ENCODE peak calls at places on chromosome 3, in four cellular contexts. S is heart left ventricle, M is GM12878, Q is Peyer's patch. H is an unnamed sample.

GRCh38 chr3:126256256-126256655 is 75.9 kb upstream of the ALDH1L1 start:
- DNase-seq in M (no peak), Q (no peak), S (no peak), H (no peak)

GRCh38 chr3:127734754-127735473 is 62.2 kb downstream of the ABTB1 start:
- DNase-seq in S (peak), M (no peak), Q (no peak), H (no peak)

GRCh38 chr3:172153335-172153861 is 114.0 kb downstream of the FNDC3B start:
- DNase-seq in M (no peak), Q (peak), S (peak), H (peak)

GRCh38 chr3:129123314-129124060 is 1.9 kb upstream of the RAB43 start:
- DNase-seq in Q (peak), M (no peak), S (no peak), H (peak)

GRCh38 chr3:177452487-177452886 is 255.2 kb upstream of the TBL1XR1 start:
- DNase-seq in M (no peak), S (no peak), Q (no peak), H (no peak)

GRCh38 chr3:48561045-48561736 is 2.4 kb downstream of the UCN2 start:
- DNase-seq in M (no peak), Q (peak), S (peak), H (peak)

GRCh38 chr3:152969557-152970300 is 134.8 kb downstream of the P2RY1 start:
- DNase-seq in Q (no peak), S (no peak), M (no peak), H (no peak)

GRCh38 chr3:30141927-30142326 is 464.5 kb upstream of the TGFBR2 start:
- DNase-seq in S (no peak), Q (no peak), M (no peak), H (no peak)

GRCh38 chr3:101128786-101129185 is 135.6 kb upstream of the ABI3BP start:
- DNase-seq in M (no peak), S (no peak), Q (no peak), H (no peak)

GRCh38 chr3:160279657-160280056 is 54.4 kb downstream of the C3orf80 start:
- DNase-seq in M (no peak), S (no peak), Q (no peak), H (no peak)

GRCh38 chr3:151421956-151422355 is 37.4 kb upstream of the P2RY12 start:
- DNase-seq in S (no peak), M (no peak), Q (no peak), H (no peak)

GRCh38 chr3:14862661-14863230 is 44.0 kb downstream of the FGD5 start:
- DNase-seq in S (peak), M (no peak), Q (no peak), H (no peak)

GRCh38 chr3:106329505-106329904 is 460.7 kb upstream of the CBLB start:
- DNase-seq in M (no peak), Q (no peak), S (no peak), H (no peak)

GRCh38 chr3:10788451-10788850 is 27.6 kb upstream of the SLC6A11 start:
- DNase-seq in Q (no peak), M (no peak), S (no peak), H (no peak)

GRCh38 chr3:60669636-60670035 is 581.6 kb downstream of the FHIT start:
- DNase-seq in S (no peak), M (no peak), Q (no peak), H (no peak)

GRCh38 chr3:183489455-183490210 is 61.2 kb upstream of the MCF2L2 start:
- DNase-seq in Q (no peak), S (no peak), M (no peak), H (no peak)

DNA sequence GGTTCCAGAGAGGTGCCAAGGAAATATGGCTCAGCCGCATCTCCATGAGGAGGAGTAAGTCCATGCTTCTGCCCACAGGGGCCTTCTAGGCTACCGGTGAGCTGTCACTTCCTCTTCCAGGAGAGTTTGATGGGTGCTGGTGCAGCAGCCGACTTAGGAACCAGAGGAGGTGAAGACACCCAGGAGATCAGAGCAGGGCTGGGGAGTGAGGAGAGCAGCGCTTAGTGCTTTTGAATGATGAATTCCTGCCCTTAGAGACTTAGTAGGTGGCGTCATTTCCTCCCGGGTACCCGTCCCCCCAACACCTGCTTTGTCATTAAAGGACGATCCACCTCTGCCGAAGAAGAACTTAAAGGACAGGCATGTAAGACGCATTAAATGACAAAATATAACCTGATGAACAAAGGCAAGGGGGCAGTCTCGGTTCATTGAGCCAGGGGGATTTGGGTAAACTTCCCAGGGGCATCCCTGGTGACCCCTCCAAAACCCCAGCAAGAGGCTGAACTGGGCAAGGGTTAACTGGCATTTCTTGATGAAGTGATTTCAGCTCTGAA is 67.6 kb downstream of the HES1 start:
- DNase-seq in M (no peak), S (no peak), Q (no peak), H (no peak)
- TF ChIP-seq POLR2A in M (no peak), S (no peak), Q (no peak), H (no peak)

GRCh38 chr3:38028621-38029361 is 651 bp downstream of the PLCD1 start:
- DNase-seq in M (no peak), S (peak), Q (no peak), H (no peak)

GRCh38 chr3:38030126-38031021 is 932 bp upstream of the PLCD1 start:
- DNase-seq in M (no peak), Q (no peak), S (no peak), H (no peak)

GRCh38 chr3:38027466-38028465 is 1.7 kb downstream of the PLCD1 start:
- DNase-seq in Q (no peak), S (no peak), M (no peak), H (no peak)

GRCh38 chr3:38031022-38031994 is 1.9 kb upstream of the PLCD1 start:
- DNase-seq in Q (no peak), S (peak), M (no peak), H (no peak)

DNA sequence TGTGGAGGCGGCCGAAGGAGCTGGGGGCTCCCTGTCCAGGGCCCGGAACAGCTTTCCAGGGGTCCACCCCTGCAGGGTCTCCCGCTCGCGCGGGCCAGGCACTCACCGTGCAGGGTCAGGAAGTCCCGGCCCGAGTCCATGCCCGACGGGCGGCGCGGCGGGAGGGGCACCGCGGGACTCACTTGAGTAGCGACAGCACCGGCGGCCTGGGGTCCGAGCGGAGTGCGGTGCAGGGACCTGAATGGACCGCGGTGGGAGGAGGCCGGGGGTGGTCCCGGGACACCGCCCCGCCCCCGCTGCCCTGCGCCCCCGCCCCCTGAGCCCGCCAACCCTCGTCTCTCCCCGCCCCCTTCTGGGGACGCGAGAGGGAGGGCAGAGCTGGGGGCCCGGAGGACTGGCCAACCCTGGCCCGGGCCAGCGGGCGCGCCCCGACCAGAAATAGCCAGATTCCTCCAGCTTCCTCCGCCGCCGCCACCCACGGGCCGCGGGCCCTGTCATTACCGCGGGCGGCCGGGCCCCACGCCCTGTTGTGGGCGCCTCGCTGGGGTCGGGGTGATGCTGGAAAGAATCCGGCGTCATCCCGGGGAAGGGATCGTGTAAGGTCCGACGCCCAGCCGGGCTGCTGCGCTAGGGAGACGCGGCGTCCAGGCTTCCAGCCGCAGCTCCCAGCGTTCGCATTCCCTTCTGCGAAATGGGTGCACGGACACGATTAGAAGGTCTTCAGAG is at the start of gene PLCD1:
- DNase-seq in S (peak), M (no peak), Q (peak), H (no peak)
- TF ChIP-seq POLR2A in S (no peak), M (no peak), Q (no peak), H (no peak)

GRCh38 chr3:194671511-194671899 is 486 bp downstream of the LSG1 start:
- DNase-seq in Q (no peak), S (no peak), M (no peak), H (peak)

GRCh38 chr3:194672876-194673275 is 885 bp upstream of the LSG1 start:
- DNase-seq in S (no peak), Q (no peak), M (no peak), H (peak)

GRCh38 chr3:194673761-194674160 is 1.8 kb upstream of the LSG1 start:
- DNase-seq in Q (no peak), M (no peak), S (no peak), H (no peak)

GRCh38 chr3:194675081-194675640 is 3.2 kb upstream of the LSG1 start:
- DNase-seq in M (no peak), Q (no peak), S (no peak), H (no peak)

GRCh38 chr3:194671900-194672808 is at the start of gene LSG1:
- DNase-seq in S (peak), Q (peak), M (peak), H (peak)
- TF ChIP-seq POLR2A in S (no peak), Q (peak), M (peak), H (peak)

GRCh38 chr3:53224536-53224935 is 31.3 kb downstream of the TKT start:
- DNase-seq in M (no peak), Q (no peak), S (peak), H (no peak)
- TF ChIP-seq POLR2A in M (no peak), Q (no peak), S (no peak), H (no peak)

DNA sequence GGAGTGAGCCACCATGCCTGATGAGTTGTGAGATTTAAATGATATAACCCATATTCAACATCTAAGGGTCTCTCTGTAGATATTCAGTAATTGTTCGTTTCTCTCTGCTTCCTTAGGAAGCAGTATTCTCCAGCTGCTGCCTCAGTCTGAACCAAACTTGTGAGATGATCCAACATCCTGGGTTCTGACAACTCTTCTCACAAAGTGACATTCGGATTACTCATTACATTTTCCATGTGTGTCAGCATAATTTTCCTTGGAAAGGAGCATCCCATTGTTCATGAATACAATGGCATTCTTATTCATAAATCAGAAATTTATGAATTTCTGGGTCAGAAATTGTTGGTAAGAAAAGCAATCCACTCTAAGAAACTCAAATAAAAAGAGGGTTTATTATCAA is 15.0 kb upstream of the SEC22A start:
- DNase-seq in Q (no peak), M (no peak), S (no peak), H (no peak)
- TF ChIP-seq POLR2A in Q (no peak), M (no peak), S (no peak), H (no peak)

GRCh38 chr3:186569779-186570095 is 783 bp upstream of the DNAJB11 start:
- DNase-seq in M (no peak), S (no peak), Q (no peak), H (no peak)

GRCh38 chr3:186567072-186567921 is at the start of gene TBCCD1:
- DNase-seq in M (peak), S (peak), Q (peak), H (peak)

GRCh38 chr3:186570941-186571643 is 572 bp downstream of the DNAJB11 start:
- DNase-seq in S (no peak), Q (no peak), M (no peak), H (peak)

GRCh38 chr3:186571644-186572013 is 1.1 kb downstream of the DNAJB11 start:
- DNase-seq in S (no peak), M (no peak), Q (no peak), H (no peak)

GRCh38 chr3:186570096-186570940 is at the start of gene DNAJB11:
- DNase-seq in Q (peak), M (peak), S (peak), H (peak)
- TF ChIP-seq POLR2A in Q (peak), M (peak), S (no peak), H (peak)

GRCh38 chr3:124034016-124034808 is 42.3 kb upstream of the ROPN1 start:
- DNase-seq in Q (no peak), S (peak), M (no peak), H (no peak)

GRCh38 chr3:124033360-124034015 is 41.6 kb upstream of the ROPN1 start:
- DNase-seq in M (no peak), S (peak), Q (no peak), H (no peak)

GRCh38 chr3:124034809-124035152 is 42.9 kb upstream of the ROPN1 start:
- DNase-seq in M (no peak), Q (no peak), S (no peak), H (no peak)

GRCh38 chr3:124032351-124032880 is 40.5 kb upstream of the ROPN1 start:
- DNase-seq in M (no peak), Q (no peak), S (peak), H (no peak)

GRCh38 chr3:124032881-124033359 is 41.0 kb upstream of the ROPN1 start:
- DNase-seq in S (peak), Q (peak), M (no peak), H (peak)
- TF ChIP-seq POLR2A in S (no peak), Q (no peak), M (no peak), H (no peak)

H was measured in erythroblast.